ENCODE peak calls at places on chromosomes 13 and 19, in six cellular contexts. X is fibroblast of mammary gland, F is AG09319, O is LNCaP clone FGC, E is IMR-90, Y is type B pancreatic cell. V is an unnamed sample.

GRCh38 chr13:84400711-84401110 is 518.4 kb upstream of the SLITRK1 start:
- DNase-seq in X (peak), Y (no peak), F (peak), E (peak), O (no peak), V (peak)

GRCh38 chr13:111043575-111043982 is 71.5 kb upstream of the ARHGEF7 start:
- DNase-seq in E (no peak), F (no peak), Y (no peak), X (peak), O (no peak), V (no peak)

GRCh38 chr13:113126265-113127150 is 3.9 kb downstream of the F10 start:
- DNase-seq in O (no peak), X (no peak), E (no peak), F (no peak), Y (peak), V (no peak)

GRCh38 chr13:78326608-78327007 is 276.7 kb downstream of the POU4F1 start:
- DNase-seq in E (no peak), F (no peak), O (no peak), X (peak), Y (no peak), V (peak)

GRCh38 chr13:79799049-79799448 is 318.1 kb downstream of the NDFIP2 start:
- DNase-seq in F (no peak), Y (no peak), E (no peak), X (peak), O (no peak), V (no peak)

GRCh38 chr13:74027161-74027779 is 106.9 kb downstream of the KLF12 start:
- DNase-seq in E (no peak), Y (no peak), X (no peak), O (no peak), F (no peak), V (no peak)

GRCh38 chr13:21971662-21972635 is 301.1 kb downstream of the FGF9 start:
- DNase-seq in Y (no peak), F (no peak), E (peak), X (no peak), O (no peak), V (no peak)

GRCh38 chr13:105572401-105572800 is 963.1 kb downstream of the EFNB2 start:
- DNase-seq in X (no peak), Y (no peak), O (no peak), F (no peak), E (no peak), V (peak)

GRCh38 chr13:92896842-92897241 is 329.8 kb upstream of the GPC6 start:
- DNase-seq in Y (no peak), O (peak), X (peak), E (peak), F (no peak), V (peak)
- TF ChIP-seq CTCF in Y (peak), O (peak), X (no peak), E (no peak), F (no peak), V (peak)

GRCh38 chr13:46905249-46905648 is 8.4 kb upstream of the HTR2A start:
- DNase-seq in X (peak), Y (no peak), F (no peak), O (no peak), E (peak), V (peak)
- TF ChIP-seq CTCF in X (peak), Y (no peak), F (peak), O (peak), E (peak), V (no peak)

GRCh38 chr19:47432091-47432490 is 12.8 kb upstream of the MEIS3 start:
- DNase-seq in O (no peak), F (no peak), Y (no peak), X (no peak), E (no peak), V (no peak)

GRCh38 chr19:47432499-47432898 is 13.2 kb upstream of the MEIS3 start:
- DNase-seq in E (no peak), X (no peak), F (no peak), O (no peak), Y (no peak), V (no peak)

GRCh38 chr19:47429140-47429793 is 9.9 kb upstream of the MEIS3 start:
- DNase-seq in F (no peak), Y (no peak), O (no peak), E (no peak), X (no peak), V (no peak)

GRCh38 chr19:47428177-47428894 is 9.0 kb upstream of the MEIS3 start:
- DNase-seq in E (peak), F (peak), Y (peak), X (peak), O (peak), V (peak)

GRCh38 chr19:47430041-47430802 is 10.9 kb upstream of the MEIS3 start:
- DNase-seq in X (peak), Y (no peak), E (peak), F (no peak), O (no peak), V (peak)
- TF ChIP-seq CTCF in X (no peak), Y (peak), E (no peak), F (peak), O (no peak), V (peak)

GRCh38 chr13:27171830-27172494 is 351 bp upstream of the USP12 start:
- DNase-seq in X (peak), E (peak), F (peak), O (peak), Y (peak), V (peak)
- TF ChIP-seq CTCF in X (no peak), E (peak), F (no peak), O (no peak), Y (peak), V (no peak)

DNA sequence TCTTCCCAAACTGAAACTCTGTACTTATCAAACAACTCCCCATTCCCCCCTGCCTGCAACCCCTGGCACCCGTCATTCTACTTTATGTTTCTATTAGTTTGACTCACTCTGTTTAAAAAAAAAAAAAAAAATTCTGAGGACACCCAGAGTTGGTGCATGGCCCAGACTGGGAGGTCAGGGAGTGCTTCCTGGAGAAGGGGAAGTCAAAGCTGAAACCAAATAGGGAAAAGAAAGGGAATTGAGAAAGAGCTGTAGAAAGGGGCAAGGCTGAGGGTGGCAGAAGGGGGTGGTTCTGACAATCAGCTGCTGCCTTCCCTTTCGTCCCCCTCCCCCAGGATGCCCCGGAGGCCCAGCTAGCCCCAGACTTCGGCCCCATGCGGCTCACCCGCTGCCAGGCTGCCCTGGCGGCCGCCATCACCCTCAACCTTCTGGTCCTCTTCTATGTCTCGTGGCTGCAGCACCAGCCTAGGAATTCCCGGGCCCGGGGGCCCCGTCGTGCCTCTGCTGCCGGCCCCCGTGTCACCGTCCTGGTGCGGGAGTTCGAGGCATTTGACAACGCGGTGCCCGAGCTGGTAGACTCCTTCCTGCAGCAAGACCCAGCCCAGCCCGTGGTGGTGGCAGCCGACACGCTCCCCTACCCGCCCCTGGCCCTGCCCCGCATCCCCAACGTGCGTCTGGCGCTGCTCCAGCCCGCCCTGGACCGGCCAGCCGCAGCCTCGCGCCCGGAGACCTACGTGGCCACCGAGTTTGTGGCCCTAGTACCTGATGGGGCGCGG is 9.0 kb upstream of the STRN4 start:
- DNase-seq in F (no peak), X (peak), O (no peak), Y (no peak), E (peak), V (no peak)
- TF ChIP-seq CTCF in F (no peak), X (no peak), O (no peak), Y (no peak), E (no peak), V (no peak)

GRCh38 chr13:49904729-49905456 is 31.2 kb downstream of the SPRYD7 start:
- DNase-seq in E (no peak), Y (no peak), F (no peak), O (no peak), X (no peak), V (no peak)

DNA sequence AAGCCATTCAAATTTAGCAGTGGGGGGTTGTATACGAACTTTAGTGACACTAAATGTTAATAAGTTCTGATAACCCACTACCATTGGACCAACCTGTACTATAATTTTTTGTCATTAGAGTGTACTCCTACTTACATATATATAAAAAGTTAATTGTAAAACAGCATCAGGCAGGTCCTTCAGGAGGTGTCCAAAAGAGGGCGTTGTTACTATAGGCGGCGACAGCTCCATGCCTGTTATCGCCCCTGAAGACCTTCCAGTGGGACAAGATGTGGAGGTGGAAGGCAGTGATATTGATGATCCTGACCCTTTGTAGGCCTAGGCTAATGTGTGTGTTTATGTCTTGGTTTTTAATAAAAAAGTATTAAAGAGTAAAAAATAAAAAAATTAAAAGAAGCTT is 27.5 kb downstream of the SPRYD7 start:
- DNase-seq in O (no peak), Y (no peak), F (no peak), E (no peak), X (no peak), V (no peak)
- TF ChIP-seq CTCF in O (peak), Y (peak), F (no peak), E (no peak), X (no peak), V (no peak)

GRCh38 chr19:44808463-44809371 is at the start of gene BCAM:
- DNase-seq in X (peak), F (peak), O (no peak), E (peak), Y (peak), V (peak)

GRCh38 chr19:44807162-44807561 is 1.7 kb upstream of the BCAM start:
- DNase-seq in F (no peak), O (peak), E (no peak), Y (no peak), X (no peak), V (peak)

GRCh38 chr19:44809856-44810554 is 1.1 kb downstream of the BCAM start:
- DNase-seq in Y (no peak), E (no peak), X (no peak), O (no peak), F (no peak), V (peak)

GRCh38 chr19:44806271-44806670 is 2.6 kb upstream of the BCAM start:
- DNase-seq in X (no peak), Y (no peak), E (no peak), F (no peak), O (no peak), V (peak)

DNA sequence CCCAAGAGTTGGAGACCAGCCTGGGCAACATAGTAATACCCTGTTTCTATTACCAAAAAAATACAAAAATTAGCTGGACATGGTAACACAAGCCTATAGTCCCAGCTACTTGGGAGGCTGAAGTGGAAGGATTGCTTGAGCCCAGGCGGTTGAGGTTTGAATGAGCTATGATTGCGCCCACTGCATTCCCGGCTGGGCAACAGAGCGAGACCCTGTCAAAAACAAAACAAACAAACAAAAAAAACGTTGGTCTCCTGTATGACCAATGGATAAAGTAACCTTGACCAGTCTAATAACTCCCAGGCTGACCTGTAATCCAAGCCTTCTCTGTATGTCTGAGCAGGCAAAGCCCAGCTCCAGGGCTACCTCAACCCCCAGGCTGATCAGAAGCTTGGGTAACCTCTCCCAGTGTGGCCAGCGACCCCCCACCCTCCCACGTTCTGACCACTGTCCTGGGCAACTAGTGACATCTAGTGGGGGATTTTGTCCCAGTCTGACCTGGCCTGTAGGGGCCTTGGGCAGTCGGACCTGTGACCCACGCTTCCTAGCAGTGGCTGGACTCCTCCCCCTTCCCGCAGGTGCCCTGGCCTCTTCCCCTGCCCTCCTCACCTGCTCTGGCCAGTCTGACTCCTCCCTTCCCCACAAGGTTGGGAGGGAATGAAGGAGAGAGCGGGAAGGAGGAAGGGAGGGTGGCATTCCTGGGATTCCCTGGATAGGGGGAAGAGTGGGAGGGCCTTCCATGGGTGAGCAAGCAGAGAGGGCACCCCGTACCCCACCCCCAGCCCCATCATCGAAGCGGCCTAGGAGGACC is 1.0 kb upstream of the BCAM start:
- DNase-seq in Y (no peak), E (peak), X (peak), O (peak), F (peak), V (peak)
- TF ChIP-seq CTCF in Y (peak), E (peak), X (peak), O (peak), F (peak), V (peak)

DNA sequence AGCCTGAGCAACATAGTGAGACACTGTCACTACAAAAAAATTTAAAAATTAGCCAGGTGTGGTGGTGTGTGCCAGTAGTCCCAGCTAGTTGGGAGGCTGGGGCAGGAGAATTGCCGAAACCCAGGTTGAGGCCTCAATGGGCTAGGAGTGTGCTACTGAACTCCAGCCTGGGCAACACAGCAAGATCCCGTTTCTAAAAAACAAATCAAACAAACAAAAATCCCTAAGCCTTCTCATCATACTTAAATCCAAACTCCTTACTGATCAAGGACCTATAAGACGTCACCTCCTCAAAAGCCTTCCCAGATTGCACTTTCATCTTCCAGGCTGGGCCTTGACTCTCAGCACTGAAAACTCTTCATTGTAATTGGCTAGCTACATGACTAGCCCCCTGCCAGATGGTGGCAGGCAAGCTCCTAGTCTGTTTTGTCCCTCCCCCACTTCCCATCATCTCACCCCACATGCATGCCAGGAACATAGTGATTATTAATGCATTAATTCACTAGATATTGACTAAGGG is 17.5 kb upstream of the NANOS3 start:
- DNase-seq in F (no peak), X (peak), E (peak), Y (no peak), O (no peak), V (peak)
- TF ChIP-seq CTCF in F (no peak), X (no peak), E (no peak), Y (no peak), O (no peak), V (no peak)

DNA sequence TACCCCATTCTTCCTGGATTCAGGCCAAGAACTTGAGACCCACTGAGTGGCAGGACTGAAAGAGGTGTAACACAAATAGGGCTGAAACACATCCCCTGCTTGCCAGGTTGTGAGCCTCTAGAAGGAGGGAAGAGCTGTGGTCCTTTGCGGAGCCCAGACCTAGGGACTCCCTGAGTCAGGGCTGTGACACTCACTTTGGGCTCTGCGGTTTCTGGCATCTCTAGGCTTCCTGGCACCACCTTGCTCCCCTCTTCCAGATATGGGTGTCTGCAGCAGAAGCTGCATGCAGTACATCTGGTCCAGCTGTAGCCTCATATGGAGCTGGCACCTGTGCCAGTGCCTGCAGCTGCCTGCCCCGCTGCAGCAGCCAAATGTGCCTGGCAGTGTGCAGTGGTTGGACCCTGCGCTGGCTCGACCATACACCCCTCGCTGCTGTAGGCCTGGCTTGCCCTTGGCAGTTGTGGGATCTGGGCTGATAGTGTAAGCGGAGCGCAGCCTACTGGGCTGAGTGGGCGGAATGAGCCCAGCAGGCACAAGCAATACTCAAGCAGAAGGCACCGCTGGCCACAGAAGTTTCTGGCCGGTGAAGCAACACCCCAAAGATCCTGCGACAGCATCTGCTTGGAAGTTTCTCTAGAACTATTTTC is 290.4 kb downstream of the SLITRK6 start:
- DNase-seq in F (no peak), Y (no peak), E (no peak), X (peak), O (no peak), V (peak)
- TF ChIP-seq CTCF in F (peak), Y (no peak), E (no peak), X (no peak), O (peak), V (no peak)

GRCh38 chr19:48713864-48714755 is 5.4 kb downstream of the MAMSTR start:
- DNase-seq in E (peak), F (peak), O (peak), Y (peak), X (peak), V (peak)
- TF ChIP-seq CTCF in E (no peak), F (no peak), O (no peak), Y (no peak), X (no peak), V (no peak)

V was measured in epithelial cell of esophagus.